ENCODE peak calls at places on chromosomes 13 and 19, in nine cellular contexts. G is tibial nerve, C is adrenal gland, D is thoracic aorta, H is ascending aorta, T is mesendoderm, S is small intestine, Q is fibroblast of lung, K is ovary. Y is an unnamed sample.

GRCh38 chr13:70087247-70087646 is 20.4 kb upstream of the ATXN8OS start:
- DNase-seq in G (no peak), C (no peak), D (no peak), H (no peak), T (peak; percentile 6), S (no peak), Q (no peak), K (no peak), Y (peak; percentile 22)

GRCh38 chr13:66952507-66952906 is 277.6 kb downstream of the PCDH9 start:
- DNase-seq in G (no peak), C (no peak), D (no peak), H (no peak), T (peak; percentile 3), S (no peak), Q (no peak), K (no peak), Y (no peak)

GRCh38 chr19:5234412-5234811 is 106.2 kb downstream of the PTPRS start:
- DNase-seq in G (no peak), C (no peak), D (no peak), H (no peak), T (no peak), S (no peak), Q (no peak), K (no peak), Y (no peak)

GRCh38 chr13:66665991-66666390 is 564.1 kb downstream of the PCDH9 start:
- DNase-seq in G (no peak), C (peak; percentile 95), D (no peak), H (no peak), T (peak; percentile 74), S (no peak), Q (peak; percentile 94), K (no peak), Y (no peak)

GRCh38 chr19:13748169-13748884 is 16.0 kb upstream of the MRI1 start:
- DNase-seq in G (no peak), C (peak; percentile 86), D (no peak), H (no peak), T (peak; percentile 40), S (peak; percentile 58), Q (peak; percentile 63), K (peak; percentile 37), Y (no peak)

GRCh38 chr19:15421136-15421535 is 2.3 kb upstream of the AKAP8L start:
- DNase-seq in G (no peak), C (no peak), D (no peak), H (no peak), T (no peak), S (no peak), Q (no peak), K (no peak), Y (no peak)

GRCh38 chr19:9828551-9829063 is 889 bp downstream of the UBL5 start:
- DNase-seq in G (no peak), C (no peak), D (no peak), H (no peak), T (no peak), S (no peak), Q (no peak), K (no peak), Y (no peak)

GRCh38 chr19:12779162-12779993 is 4.0 kb upstream of the HOOK2 start:
- DNase-seq in G (no peak), C (peak; percentile 81), D (no peak), H (peak; percentile 43), T (peak; percentile 71), S (no peak), Q (peak; percentile 85), K (peak; percentile 83), Y (no peak)

GRCh38 chr13:110274687-110275086 is 32.3 kb downstream of the COL4A1 start:
- DNase-seq in G (no peak), C (no peak), D (no peak), H (no peak), T (peak; percentile 32), S (no peak), Q (no peak), K (no peak), Y (no peak)

GRCh38 chr13:63512095-63512494 is 2096.4 kb upstream of the PCDH20 start:
- DNase-seq in G (no peak), C (no peak), D (no peak), H (no peak), T (no peak), S (no peak), Q (no peak), K (no peak), Y (no peak)

GRCh38 chr13:51336746-51337145 is 2.7 kb upstream of the SERPINE3 start:
- DNase-seq in G (no peak), C (no peak), D (no peak), H (no peak), T (no peak), S (no peak), Q (no peak), K (no peak), Y (no peak)

GRCh38 chr19:54654447-54655321 is 8.1 kb upstream of the LILRB4 start:
- DNase-seq in G (no peak), C (no peak), D (no peak), H (no peak), T (no peak), S (no peak), Q (no peak), K (no peak), Y (no peak)

GRCh38 chr13:73765651-73766384 is 368.4 kb downstream of the KLF12 start:
- DNase-seq in G (peak; percentile 66), C (peak; percentile 47), D (peak; percentile 33), H (peak; percentile 33), T (peak; percentile 95), S (peak; percentile 75), Q (peak; percentile 87), K (peak; percentile 94), Y (no peak)

GRCh38 chr13:106525865-106526264 is 9.6 kb downstream of the EFNB2 start:
- DNase-seq in G (no peak), C (no peak), D (no peak), H (no peak), T (no peak), S (no peak), Q (no peak), K (no peak), Y (no peak)

GRCh38 chr13:106522112-106522511 is 13.3 kb downstream of the EFNB2 start:
- DNase-seq in G (no peak), C (no peak), D (no peak), H (no peak), T (no peak), S (no peak), Q (no peak), K (no peak), Y (no peak)

GRCh38 chr13:106522898-106523525 is 12.4 kb downstream of the EFNB2 start:
- DNase-seq in G (no peak), C (no peak), D (no peak), H (no peak), T (no peak), S (no peak), Q (peak; percentile 52), K (no peak), Y (no peak)

GRCh38 chr13:106524108-106524507 is 11.4 kb downstream of the EFNB2 start:
- DNase-seq in G (no peak), C (no peak), D (no peak), H (no peak), T (no peak), S (no peak), Q (no peak), K (no peak), Y (no peak)

DNA sequence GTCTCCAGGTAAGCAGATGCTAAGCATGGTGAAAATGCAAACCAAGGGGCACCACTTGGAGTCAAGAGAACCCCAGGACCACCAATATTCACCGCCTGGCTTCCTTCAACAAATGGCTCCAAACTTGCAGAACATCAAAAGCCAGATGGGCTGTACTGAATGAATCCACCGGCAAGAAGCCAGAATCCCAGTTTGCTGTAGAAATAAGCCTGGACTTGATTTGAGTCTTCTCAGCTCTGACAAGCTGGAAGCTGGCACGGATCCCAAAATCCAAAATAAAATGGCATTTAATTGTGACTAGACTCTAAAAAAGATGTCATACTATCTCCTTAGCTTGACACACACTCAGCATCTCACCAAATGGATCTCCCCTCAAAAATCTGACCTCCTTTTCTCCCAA is 11.9 kb downstream of the EFNB2 start:
- DNase-seq in G (no peak), C (no peak), D (no peak), H (no peak), T (no peak), S (no peak), Q (no peak), K (no peak), Y (no peak)
- H3K27ac ChIP-seq in G (no peak overlapping the region), C (no peak overlapping the region), D (no peak overlapping the region), H (no peak overlapping the region), T (no peak overlapping the region), S (no peak overlapping the region), Q (no peak overlapping the region), K (no peak overlapping the region), Y (peak overlapping the region; percentile 56)

GRCh38 chr19:40599331-40600085 is 1.7 kb upstream of the LTBP4 start:
- DNase-seq in G (no peak), C (no peak), D (no peak), H (no peak), T (no peak), S (no peak), Q (no peak), K (peak; percentile 60), Y (no peak)
- H3K27ac ChIP-seq in G (peak overlapping the region; percentile 77), C (no peak overlapping the region), D (peak overlapping the region; percentile 96), H (peak overlapping the region; percentile 88), T (no peak overlapping the region), S (no peak overlapping the region), Q (no peak overlapping the region), K (peak overlapping the region; percentile 59), Y (no peak overlapping the region)

DNA sequence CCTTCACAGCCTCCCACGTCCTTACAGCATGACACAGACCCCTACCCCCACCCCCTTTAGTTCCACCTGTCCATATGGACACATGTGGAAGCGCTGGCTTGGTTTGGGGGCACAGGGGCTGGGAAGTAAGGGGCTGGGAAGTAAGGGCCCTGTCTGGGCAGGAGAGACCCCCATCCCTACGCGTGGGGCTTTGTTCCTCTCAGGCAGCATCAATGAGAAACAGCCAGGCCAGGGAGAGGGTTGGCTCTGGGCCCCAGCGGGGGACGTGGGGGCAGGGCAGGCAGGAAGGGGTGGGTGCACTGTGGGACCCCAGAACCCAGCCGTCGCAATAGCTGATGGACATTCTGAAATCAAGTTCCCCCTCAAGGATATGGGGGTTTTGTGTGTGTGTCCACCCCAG is 1.1 kb downstream of the NCAN start:
- DNase-seq in G (no peak), C (no peak), D (no peak), H (no peak), T (no peak), S (no peak), Q (no peak), K (no peak), Y (no peak)
- H3K27ac ChIP-seq in G (no peak overlapping the region), C (no peak overlapping the region), D (no peak overlapping the region), H (no peak overlapping the region), T (no peak overlapping the region), S (no peak overlapping the region), Q (no peak overlapping the region), K (no peak overlapping the region), Y (no peak overlapping the region)

GRCh38 chr13:104645786-104646185 is 1579.6 kb upstream of the SLC10A2 start:
- DNase-seq in G (no peak), C (no peak), D (no peak), H (no peak), T (peak; percentile 12), S (no peak), Q (no peak), K (no peak), Y (no peak)

GRCh38 chr13:104635879-104636278 is 1569.7 kb upstream of the SLC10A2 start:
- DNase-seq in G (no peak), C (no peak), D (no peak), H (no peak), T (no peak), S (no peak), Q (no peak), K (no peak), Y (no peak)

DNA sequence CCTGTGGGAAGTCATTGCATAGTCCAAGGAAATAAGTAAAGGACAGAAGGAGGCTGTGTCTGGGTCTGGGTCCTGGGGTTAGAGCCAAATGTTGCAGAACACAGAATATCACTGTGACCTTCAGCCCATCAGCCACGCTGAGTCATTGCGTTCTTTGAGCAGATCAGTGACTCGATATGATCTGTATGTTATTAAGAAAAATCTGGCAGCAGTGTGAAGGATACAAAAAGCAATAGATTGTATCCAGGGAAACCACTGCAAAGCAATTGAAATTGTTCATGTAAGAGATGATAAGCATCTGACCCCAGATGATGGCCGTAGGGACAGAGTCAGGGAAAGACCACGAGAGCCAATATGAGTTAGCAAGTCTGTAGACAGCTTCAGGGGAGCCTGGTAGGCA is 1575.1 kb upstream of the SLC10A2 start:
- DNase-seq in G (no peak), C (peak; percentile 82), D (no peak), H (no peak), T (no peak), S (peak; percentile 40), Q (peak; percentile 41), K (no peak), Y (no peak)
- H3K27ac ChIP-seq in G (no peak overlapping the region), C (no peak overlapping the region), D (no peak overlapping the region), H (no peak overlapping the region), T (no peak overlapping the region), S (no peak overlapping the region), Q (no peak overlapping the region), K (no peak overlapping the region), Y (no peak overlapping the region)